ENCODE peak calls at places on chromosomes 12 and 14, in seven cellular contexts. M is mesenchymal stem cell, X is IMR-90, Y is H9, J is H1, E is neuronal stem cell, G is mesendoderm. T is an unnamed sample.

GRCh38 chr12:1576410-1577240 is 17.8 kb downstream of the FBXL14 start:
- DNase-seq in M (peak; percentile 88), X (peak; percentile 85), Y (no peak), J (no peak), E (no peak), G (peak; percentile 74), T (no peak)

GRCh38 chr12:123761841-123762714 is at the start of gene DNAH10:
- DNase-seq in M (peak; percentile 15), X (no peak), Y (peak; percentile 92), J (peak; percentile 90), E (peak; percentile 69), G (peak; percentile 91), T (peak; percentile 13)

GRCh38 chr14:94029250-94029649 is 3.1 kb downstream of the OTUB2 start:
- DNase-seq in M (no peak), X (no peak), Y (no peak), J (no peak), E (no peak), G (no peak), T (no peak)

GRCh38 chr12:30973171-30973570 is 46.6 kb downstream of the TSPAN11 start:
- DNase-seq in M (no peak), X (no peak), Y (no peak), J (no peak), E (no peak), G (no peak), T (no peak)

GRCh38 chr14:76768201-76768656 is 7.0 kb downstream of the VASH1 start:
- DNase-seq in M (peak; percentile 79), X (no peak), Y (peak; percentile 76), J (peak; percentile 71), E (no peak), G (peak; percentile 83), T (peak; percentile 42)

GRCh38 chr14:93956082-93956481 is 20.3 kb downstream of the ASB2 start:
- DNase-seq in M (no peak), X (no peak), Y (no peak), J (no peak), E (no peak), G (no peak), T (no peak)

GRCh38 chr12:5081016-5081415 is 37.3 kb downstream of the KCNA5 start:
- DNase-seq in M (no peak), X (no peak), Y (peak; percentile 90), J (no peak), E (no peak), G (peak; percentile 65), T (peak; percentile 26)

GRCh38 chr14:94938016-94938415 is 168.1 kb upstream of the GSC start:
- DNase-seq in M (no peak), X (no peak), Y (no peak), J (no peak), E (no peak), G (no peak), T (no peak)

GRCh38 chr14:69493038-69493437 is 8.5 kb downstream of the PLEKHD1 start:
- DNase-seq in M (no peak), X (no peak), Y (no peak), J (no peak), E (no peak), G (peak; percentile 38), T (peak; percentile 71)

GRCh38 chr12:91951571-91951970 is 194.1 kb downstream of the BTG1 start:
- DNase-seq in M (no peak), X (peak; percentile 56), Y (no peak), J (no peak), E (no peak), G (no peak), T (no peak)

DNA sequence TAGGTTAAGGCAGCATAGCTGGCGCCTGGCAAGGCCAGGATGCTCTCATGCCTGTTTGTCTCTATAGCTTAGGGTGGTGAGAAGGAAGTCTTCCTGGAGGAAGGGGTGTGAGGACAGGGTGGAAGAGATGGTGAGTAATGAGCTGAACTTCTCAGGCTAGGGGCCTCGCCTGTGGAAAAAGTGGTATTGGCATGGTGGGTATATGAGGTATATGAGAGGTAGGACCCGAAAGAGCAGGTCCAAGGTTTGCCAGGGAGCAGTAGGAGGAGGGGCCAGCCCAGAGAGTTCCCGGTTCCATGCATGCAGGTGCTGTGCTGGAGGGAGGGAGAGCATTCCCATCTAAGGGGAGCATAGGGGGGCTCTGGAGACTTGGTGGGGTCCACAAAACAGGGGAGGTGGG is 13.4 kb downstream of the TAMALIN start:
- DNase-seq in M (no peak), X (no peak), Y (no peak), J (no peak), E (no peak), G (no peak), T (no peak)
- H3K18ac ChIP-seq in M (no peak overlapping the region), X (no peak overlapping the region), Y (no peak overlapping the region), J (no peak overlapping the region), E (peak overlapping the region; percentile 23), G (no peak overlapping the region), T (no peak overlapping the region)

GRCh38 chr14:63499701-63500250 is 43.4 kb downstream of the PPP2R5E start:
- DNase-seq in M (peak; percentile 59), X (peak; percentile 77), Y (no peak), J (no peak), E (no peak), G (no peak), T (peak; percentile 29)
- H3K18ac ChIP-seq in M (no peak overlapping the region), X (no peak overlapping the region), Y (no peak overlapping the region), J (no peak overlapping the region), E (no peak overlapping the region), G (no peak overlapping the region), T (no peak overlapping the region)

GRCh38 chr14:63654346-63654745 is 12.7 kb upstream of the WDR89 start:
- DNase-seq in M (no peak), X (peak; percentile 74), Y (no peak), J (no peak), E (no peak), G (no peak), T (peak; percentile 90)

GRCh38 chr14:63647696-63648410 is 6.2 kb upstream of the WDR89 start:
- DNase-seq in M (no peak), X (peak; percentile 23), Y (no peak), J (no peak), E (no peak), G (peak; percentile 47), T (peak; percentile 49)

GRCh38 chr14:63650336-63650952 is 8.8 kb upstream of the WDR89 start:
- DNase-seq in M (no peak), X (peak; percentile 42), Y (no peak), J (no peak), E (no peak), G (no peak), T (no peak)

GRCh38 chr14:63656194-63656593 is 14.5 kb upstream of the WDR89 start:
- DNase-seq in M (no peak), X (no peak), Y (no peak), J (no peak), E (no peak), G (no peak), T (peak; percentile 98)

DNA sequence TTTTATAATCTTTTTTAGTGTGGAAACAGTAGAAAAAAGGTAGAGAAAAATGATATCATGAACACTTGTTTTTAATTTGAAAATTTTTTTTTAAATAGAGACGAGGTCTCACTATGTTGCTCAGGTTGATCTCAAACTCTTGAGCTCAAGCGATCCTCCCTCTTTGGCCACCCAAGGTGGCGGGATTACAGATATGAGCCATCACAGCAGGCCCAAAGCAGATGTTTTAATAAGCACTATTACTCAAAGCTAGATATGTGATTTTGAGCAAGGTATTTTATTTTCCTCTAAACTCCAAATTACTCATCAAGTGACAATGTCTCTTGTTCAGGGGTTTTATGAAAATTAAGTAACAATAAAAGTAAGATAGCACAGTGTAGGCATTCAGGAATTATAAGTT is 10.7 kb upstream of the WDR89 start:
- DNase-seq in M (no peak), X (no peak), Y (no peak), J (no peak), E (no peak), G (no peak), T (no peak)
- H3K18ac ChIP-seq in M (no peak overlapping the region), X (no peak overlapping the region), Y (no peak overlapping the region), J (no peak overlapping the region), E (no peak overlapping the region), G (no peak overlapping the region), T (no peak overlapping the region)

GRCh38 chr12:48005750-48006021 is 1.4 kb upstream of the COL2A1 start:
- DNase-seq in M (no peak), X (no peak), Y (no peak), J (no peak), E (no peak), G (no peak), T (no peak)
- H3K18ac ChIP-seq in M (no peak overlapping the region), X (no peak overlapping the region), Y (no peak overlapping the region), J (no peak overlapping the region), E (peak overlapping the region; percentile 98), G (no peak overlapping the region), T (no peak overlapping the region)

DNA sequence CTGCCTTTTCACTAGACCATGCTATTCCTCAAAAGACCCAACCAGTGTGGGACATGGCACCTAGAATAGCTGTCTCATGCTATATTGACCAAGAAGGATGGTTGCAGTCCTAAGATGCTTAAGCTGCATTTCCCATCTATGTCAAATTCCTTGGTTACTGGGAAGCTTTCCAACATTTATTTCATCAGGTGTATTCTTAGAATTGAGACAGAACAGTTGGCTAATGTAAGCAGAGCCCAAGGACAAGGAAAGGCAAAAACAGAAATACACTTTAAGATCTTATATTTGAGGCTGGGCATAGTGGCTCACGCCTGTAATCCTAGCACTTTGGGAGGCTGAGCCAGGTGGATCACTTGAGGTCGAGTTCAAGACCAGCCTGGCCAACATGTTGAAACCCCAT is 24.7 kb downstream of the ARG2 start:
- DNase-seq in M (peak; percentile 15), X (peak; percentile 28), Y (no peak), J (no peak), E (no peak), G (no peak), T (peak; percentile 9)
- H3K18ac ChIP-seq in M (no peak overlapping the region), X (no peak overlapping the region), Y (no peak overlapping the region), J (no peak overlapping the region), E (no peak overlapping the region), G (no peak overlapping the region), T (no peak overlapping the region)

DNA sequence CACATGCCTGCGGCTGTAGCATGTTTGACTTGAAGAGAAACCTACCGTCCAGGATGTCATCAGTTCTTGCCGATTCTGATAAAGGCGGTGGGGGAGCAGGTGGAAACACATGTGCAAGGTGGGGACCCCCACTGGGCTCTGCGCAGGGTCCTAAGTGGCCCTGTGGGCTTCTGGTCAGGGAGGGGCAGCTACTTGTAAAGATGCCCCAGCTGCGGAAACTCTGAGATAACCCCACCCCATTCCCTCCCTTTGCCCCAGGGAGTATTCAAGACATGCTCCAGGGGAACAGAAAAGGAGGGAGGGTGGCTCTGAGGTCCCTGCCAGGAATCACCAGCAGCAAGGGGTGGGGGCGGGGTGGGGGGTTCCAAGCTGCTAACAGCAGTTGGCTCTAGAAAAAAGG is 67.6 kb downstream of the PIWIL1 start:
- DNase-seq in M (no peak), X (no peak), Y (peak; percentile 61), J (peak; percentile 53), E (no peak), G (peak; percentile 8), T (no peak)
- H3K18ac ChIP-seq in M (no peak overlapping the region), X (no peak overlapping the region), Y (no peak overlapping the region), J (no peak overlapping the region), E (no peak overlapping the region), G (no peak overlapping the region), T (no peak overlapping the region)

GRCh38 chr12:112018571-112019237 is 5.5 kb downstream of the ERP29 start:
- DNase-seq in M (peak; percentile 64), X (peak; percentile 92), Y (no peak), J (no peak), E (no peak), G (no peak), T (peak; percentile 31)
- H3K18ac ChIP-seq in M (no peak overlapping the region), X (peak overlapping the region; percentile 44), Y (no peak overlapping the region), J (no peak overlapping the region), E (no peak overlapping the region), G (no peak overlapping the region), T (no peak overlapping the region)

DNA sequence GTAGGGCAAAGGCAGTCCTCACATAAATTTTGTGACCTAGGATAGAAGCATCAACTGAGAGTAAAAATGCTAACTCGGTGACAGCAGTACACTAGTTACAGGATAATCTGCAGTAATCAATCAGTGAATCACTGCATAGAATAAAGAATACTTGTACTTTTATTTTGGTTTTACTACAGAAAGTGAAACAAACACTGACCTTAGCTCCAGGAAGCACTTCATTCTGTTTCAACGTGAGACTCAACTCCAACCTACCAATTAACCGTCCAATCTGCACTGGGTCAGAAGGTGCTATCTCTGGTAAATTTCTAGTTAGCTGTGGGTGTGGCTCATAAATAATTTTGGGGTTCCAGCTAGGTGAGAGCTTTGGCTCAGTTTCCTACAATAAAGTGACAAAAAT is 21.8 kb downstream of the ATG2B start:
- DNase-seq in M (no peak), X (no peak), Y (no peak), J (no peak), E (no peak), G (no peak), T (no peak)
- H3K18ac ChIP-seq in M (no peak overlapping the region), X (no peak overlapping the region), Y (no peak overlapping the region), J (no peak overlapping the region), E (no peak overlapping the region), G (no peak overlapping the region), T (no peak overlapping the region)